ENCODE peak calls at places on chromosomes 11 and 22, in four cellular contexts. K is ascending aorta, G is omental fat pad, U is AG09309. J is an unnamed sample.

GRCh38 chr22:39453765-39454378 is 2.9 kb upstream of the MGAT3 start:
- DNase-seq in K (no peak), U (no peak), G (no peak), J (peak)

GRCh38 chr11:120612363-120613263 is 101.1 kb downstream of the GRIK4 start:
- DNase-seq in U (no peak), K (no peak), G (no peak), J (peak)

GRCh38 chr22:42560781-42561180 is 7.0 kb downstream of the SERHL2 start:
- DNase-seq in U (no peak), G (no peak), K (no peak), J (no peak)

GRCh38 chr11:75499423-75500305 is 26.1 kb downstream of the GDPD5 start:
- DNase-seq in U (peak), K (peak), G (no peak), J (peak)

GRCh38 chr11:116558504-116559252 is 214.1 kb downstream of the BUD13 start:
- DNase-seq in U (no peak), K (no peak), G (no peak), J (peak)

GRCh38 chr11:111528557-111528956 is 12.0 kb upstream of the LAYN start:
- DNase-seq in G (no peak), U (no peak), K (no peak), J (no peak)

GRCh38 chr11:129374993-129375721 is 491 bp upstream of the BARX2 start:
- DNase-seq in G (no peak), K (no peak), U (no peak), J (no peak)

GRCh38 chr22:33657670-33658069 is 262.6 kb downstream of the LARGE1 start:
- DNase-seq in U (no peak), G (no peak), K (no peak), J (no peak)

GRCh38 chr11:99422581-99423434 is 402.1 kb downstream of the CNTN5 start:
- DNase-seq in K (no peak), U (no peak), G (no peak), J (no peak)

GRCh38 chr11:118281284-118281683 is 17.2 kb upstream of the MPZL2 start:
- DNase-seq in K (no peak), U (no peak), G (no peak), J (no peak)

GRCh38 chr22:49790912-49791311 is 36.8 kb downstream of the BRD1 start:
- DNase-seq in G (no peak), K (no peak), U (no peak), J (no peak)

GRCh38 chr22:25057013-25057881 is 104.7 kb downstream of the KIAA1671 start:
- DNase-seq in G (peak), U (no peak), K (peak), J (no peak)

GRCh38 chr22:50342651-50343540 is at the start of gene PPP6R2:
- DNase-seq in U (no peak), K (peak), G (peak), J (peak)

GRCh38 chr11:64868904-64869570 is 9.4 kb downstream of the EHD1 start:
- DNase-seq in K (no peak), G (no peak), U (no peak), J (peak)

GRCh38 chr11:7437706-7438105 is 47.6 kb upstream of the OLFML1 start:
- DNase-seq in U (peak), K (no peak), G (no peak), J (no peak)

GRCh38 chr22:38397189-38398097 is 57.6 kb downstream of the KCNJ4 start:
- DNase-seq in U (no peak), G (no peak), K (no peak), J (peak)

GRCh38 chr22:35349704-35350538 is 31.0 kb upstream of the HMOX1 start:
- DNase-seq in K (no peak), U (no peak), G (no peak), J (no peak)

GRCh38 chr22:35350539-35351503 is 30.1 kb upstream of the HMOX1 start:
- DNase-seq in G (peak), K (peak), U (peak), J (peak)

GRCh38 chr22:35354068-35354467 is 26.8 kb upstream of the HMOX1 start:
- DNase-seq in G (no peak), K (no peak), U (no peak), J (no peak)

GRCh38 chr22:35353318-35353717 is 27.6 kb upstream of the HMOX1 start:
- DNase-seq in K (no peak), G (no peak), U (no peak), J (no peak)

DNA sequence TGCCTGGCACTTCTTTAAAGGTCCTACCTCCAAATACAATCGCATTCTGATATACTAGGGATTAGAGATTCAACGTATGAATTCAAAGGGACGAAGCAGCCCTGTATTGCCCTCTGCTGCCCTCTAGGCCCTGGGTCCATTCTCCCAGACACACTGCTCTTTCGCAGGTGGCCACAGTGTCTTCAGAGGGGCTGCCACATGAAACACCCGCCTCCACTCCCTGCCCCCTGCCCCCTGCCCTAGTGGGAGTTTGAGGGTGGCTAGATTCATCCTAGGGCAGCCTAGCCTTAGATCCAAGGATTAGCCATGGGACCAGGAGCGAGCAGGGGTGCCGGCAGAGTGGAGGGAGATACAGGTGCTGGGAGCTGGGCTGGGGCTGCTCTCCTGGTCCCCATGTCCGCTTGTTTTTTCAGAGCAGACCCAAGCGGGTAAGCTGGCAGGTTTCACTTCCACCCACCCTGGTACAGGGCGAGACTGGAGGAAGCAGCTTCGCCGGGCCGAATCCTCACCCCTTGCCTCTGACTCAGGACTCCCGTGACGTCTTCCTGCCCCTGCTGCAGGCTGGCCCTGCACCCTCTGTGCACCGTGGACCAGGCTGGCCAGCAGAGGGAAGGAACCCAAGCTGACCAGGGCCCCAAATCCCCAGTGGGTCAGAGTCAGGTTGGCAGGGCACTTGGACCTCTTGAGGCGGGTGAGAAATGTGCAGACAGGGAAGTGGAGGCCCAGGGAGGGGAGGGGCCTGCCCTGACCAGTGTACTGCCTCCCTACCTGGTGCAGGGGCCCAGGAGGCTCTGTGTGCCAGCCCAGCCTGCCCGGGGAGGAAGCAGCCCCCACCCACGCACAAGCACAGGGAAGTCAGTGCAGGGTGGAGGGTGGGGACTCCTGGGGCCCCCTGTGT is 28.4 kb upstream of the HMOX1 start:
- DNase-seq in G (peak), U (no peak), K (peak), J (no peak)
- TF ChIP-seq CTCF in G (no peak), U (peak), K (peak), J (no peak)

DNA sequence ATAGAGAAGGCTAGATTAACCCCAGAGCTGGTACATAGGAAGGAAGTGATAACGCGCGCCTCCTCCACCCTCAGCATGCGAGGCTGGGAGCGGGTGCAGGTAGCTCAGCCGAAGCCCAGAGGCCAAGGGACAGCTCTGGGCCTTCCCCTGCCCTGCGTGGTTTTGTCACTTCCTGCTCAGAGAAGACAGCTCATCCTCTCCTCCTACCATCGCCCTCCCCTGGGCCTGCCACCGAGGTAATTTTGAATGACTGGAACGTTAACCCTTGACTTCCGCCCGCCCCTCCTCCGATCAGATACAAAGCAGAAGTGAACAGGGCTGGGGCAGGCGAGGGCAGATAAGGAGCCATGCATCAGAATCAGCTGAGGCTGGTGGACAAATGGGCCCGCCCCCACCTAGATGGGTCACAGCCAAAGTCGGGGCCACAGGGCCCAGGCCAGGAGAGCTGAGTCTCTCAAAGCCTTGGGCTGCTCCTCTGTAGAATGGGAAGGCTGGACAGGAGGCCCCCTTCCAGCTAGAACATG is 1.6 kb downstream of the RAC2 start:
- DNase-seq in G (no peak), K (peak), U (no peak), J (peak)
- TF ChIP-seq CTCF in G (no peak), K (no peak), U (no peak), J (no peak)

DNA sequence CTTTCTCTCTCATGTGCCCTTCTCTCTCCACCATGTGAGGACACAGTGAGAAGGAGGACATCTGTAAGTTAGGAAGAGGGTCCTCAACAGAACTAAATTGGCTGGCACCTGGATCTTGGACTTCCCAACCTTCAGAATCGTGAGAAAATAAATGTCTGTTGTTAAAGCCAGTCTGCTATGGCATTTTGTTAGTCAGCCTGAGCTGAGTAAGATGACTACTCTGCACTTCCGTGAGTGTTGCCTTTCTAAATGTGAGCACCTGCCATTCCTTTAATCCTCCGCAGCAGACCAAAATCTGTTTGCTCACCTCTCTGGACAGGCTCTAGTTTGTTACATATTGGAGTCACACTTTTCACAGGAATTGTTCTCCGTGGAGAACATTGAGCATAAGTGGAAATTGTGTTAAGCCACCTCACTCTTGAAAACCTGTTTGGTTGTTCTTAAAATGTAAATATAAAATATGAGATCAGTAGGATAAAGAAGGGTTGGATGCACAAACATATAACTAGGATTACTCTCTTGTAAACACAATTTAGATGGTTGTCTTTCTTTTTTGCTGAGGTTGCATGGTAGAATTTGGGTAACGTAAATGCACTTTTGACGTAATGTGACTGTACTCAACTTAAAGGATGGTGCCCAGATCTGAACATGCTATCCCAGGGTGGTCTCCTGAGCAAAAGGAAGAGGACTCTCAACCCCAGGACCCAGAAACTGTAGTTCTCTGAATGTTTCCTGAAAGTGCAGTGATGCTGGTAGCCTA is 65.9 kb downstream of the SNX19 start:
- DNase-seq in G (no peak), K (no peak), U (no peak), J (no peak)
- TF ChIP-seq CTCF in G (no peak), K (no peak), U (no peak), J (no peak)

DNA sequence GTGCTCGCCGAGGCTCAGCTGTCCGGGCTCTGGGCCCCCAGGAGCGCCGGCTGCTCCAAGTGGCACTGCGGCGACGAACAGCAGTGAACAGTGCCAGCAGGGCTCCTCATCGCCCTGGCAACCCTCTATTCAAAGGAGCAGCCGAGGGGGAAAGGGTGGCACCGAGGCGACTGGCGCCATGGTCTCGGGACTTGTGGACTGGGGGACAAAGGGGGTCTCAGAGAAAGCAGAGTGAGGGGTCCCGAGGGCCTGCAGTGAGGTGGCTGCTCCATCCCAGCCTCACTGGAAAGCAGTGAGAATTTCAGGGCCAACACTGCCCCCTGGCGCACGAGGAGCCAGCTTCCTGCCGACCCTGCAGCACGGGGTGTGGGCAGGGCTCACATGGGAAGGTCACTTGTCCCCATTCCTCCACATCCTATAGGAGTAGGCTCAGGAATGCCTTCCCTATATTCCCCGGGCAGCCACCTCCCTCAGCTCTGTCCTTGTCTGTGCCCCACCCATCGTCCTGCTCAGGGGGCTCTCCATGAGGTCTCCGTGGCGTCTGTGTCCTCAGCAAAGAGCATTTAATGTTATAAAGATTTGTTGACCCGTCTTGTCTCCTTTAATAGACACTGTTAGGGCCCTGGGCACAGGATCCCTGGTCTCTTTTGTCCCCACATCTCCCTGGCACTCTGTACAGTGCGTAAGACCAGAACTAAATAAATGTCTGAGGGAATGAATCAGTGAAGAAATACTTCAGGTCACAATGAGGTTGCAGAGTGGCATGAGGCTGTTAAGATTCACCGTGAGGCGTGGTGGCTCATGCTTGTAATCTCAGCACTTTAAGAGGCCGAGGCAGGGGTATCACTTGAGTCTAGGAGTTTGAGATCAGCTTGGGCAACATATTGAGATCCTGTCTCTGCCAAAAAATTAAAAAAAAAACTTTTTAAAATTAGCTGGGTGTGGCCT is 26.4 kb downstream of the LRFN4 start:
- DNase-seq in U (peak), K (peak), G (no peak), J (peak)
- TF ChIP-seq CTCF in U (peak), K (peak), G (no peak), J (peak)